ENCODE peak calls at places on chromosomes 4 and X, in eight cellular contexts. One of them, this sample, is unnamed.

GRCh38 chrX:120549483-120550452 is 11.0 kb downstream of the CUL4B start:
- DNase-seq in hepatocyte: peak
- DNase-seq in astrocyte of the spinal cord: peak
- DNase-seq in H9: no peak
- DNase-seq in tibial artery: peak
- DNase-seq in sigmoid colon: no peak
- DNase-seq in endothelial cell: no peak
- DNase-seq in AG09319: peak
- DNase-seq in this sample: peak

GRCh38 chr4:36236159-36236558 is 8.2 kb downstream of the ARAP2 start:
- DNase-seq in hepatocyte: no peak
- DNase-seq in endothelial cell: no peak
- DNase-seq in AG09319: no peak
- DNase-seq in tibial artery: no peak
- DNase-seq in H9: no peak
- DNase-seq in astrocyte of the spinal cord: no peak
- DNase-seq in sigmoid colon: no peak
- DNase-seq in this sample: no peak

GRCh38 chr4:142428715-142429114 is 417.4 kb downstream of the INPP4B start:
- DNase-seq in endothelial cell: no peak
- DNase-seq in hepatocyte: no peak
- DNase-seq in sigmoid colon: no peak
- DNase-seq in H9: no peak
- DNase-seq in astrocyte of the spinal cord: no peak
- DNase-seq in AG09319: no peak
- DNase-seq in tibial artery: no peak
- DNase-seq in this sample: no peak

GRCh38 chr4:152697284-152698011 is 17.7 kb upstream of the TMEM154 start:
- DNase-seq in H9: no peak
- DNase-seq in astrocyte of the spinal cord: no peak
- DNase-seq in hepatocyte: peak
- DNase-seq in sigmoid colon: no peak
- DNase-seq in AG09319: no peak
- DNase-seq in tibial artery: no peak
- DNase-seq in endothelial cell: no peak
- DNase-seq in this sample: peak

GRCh38 chrX:63747331-63747730 is 37.7 kb downstream of the ARHGEF9 start:
- DNase-seq in sigmoid colon: no peak
- DNase-seq in hepatocyte: no peak
- DNase-seq in H9: no peak
- DNase-seq in endothelial cell: no peak
- DNase-seq in tibial artery: no peak
- DNase-seq in AG09319: no peak
- DNase-seq in astrocyte of the spinal cord: peak
- DNase-seq in this sample: peak

GRCh38 chr4:4651811-4652609 is 110.2 kb upstream of the STX18 start:
- DNase-seq in H9: peak
- DNase-seq in hepatocyte: no peak
- DNase-seq in sigmoid colon: no peak
- DNase-seq in endothelial cell: no peak
- DNase-seq in AG09319: no peak
- DNase-seq in tibial artery: no peak
- DNase-seq in astrocyte of the spinal cord: peak
- DNase-seq in this sample: no peak

GRCh38 chrX:141405486-141405877 is 163.2 kb upstream of the SPANXC start:
- DNase-seq in endothelial cell: no peak
- DNase-seq in tibial artery: no peak
- DNase-seq in hepatocyte: no peak
- DNase-seq in AG09319: no peak
- DNase-seq in astrocyte of the spinal cord: peak
- DNase-seq in sigmoid colon: no peak
- DNase-seq in H9: no peak
- DNase-seq in this sample: peak

GRCh38 chrX:45134303-45134702 is 66.4 kb downstream of the DIPK2B start:
- DNase-seq in tibial artery: no peak
- DNase-seq in sigmoid colon: no peak
- DNase-seq in AG09319: no peak
- DNase-seq in endothelial cell: no peak
- DNase-seq in H9: no peak
- DNase-seq in hepatocyte: no peak
- DNase-seq in astrocyte of the spinal cord: no peak
- DNase-seq in this sample: no peak

GRCh38 chr4:18479825-18480224 is 458.3 kb upstream of the LCORL start:
- DNase-seq in tibial artery: no peak
- DNase-seq in AG09319: no peak
- DNase-seq in hepatocyte: no peak
- DNase-seq in endothelial cell: no peak
- DNase-seq in sigmoid colon: no peak
- DNase-seq in astrocyte of the spinal cord: no peak
- DNase-seq in H9: no peak
- DNase-seq in this sample: no peak

GRCh38 chr4:153471691-153472080 is 5.5 kb downstream of the TMEM131L start:
- DNase-seq in AG09319: no peak
- DNase-seq in tibial artery: no peak
- DNase-seq in astrocyte of the spinal cord: no peak
- DNase-seq in sigmoid colon: no peak
- DNase-seq in H9: no peak
- DNase-seq in hepatocyte: no peak
- DNase-seq in endothelial cell: no peak
- DNase-seq in this sample: peak

GRCh38 chr4:71113294-71113693 is 119.8 kb downstream of the DCK start:
- DNase-seq in hepatocyte: peak
- DNase-seq in AG09319: no peak
- DNase-seq in H9: no peak
- DNase-seq in tibial artery: no peak
- DNase-seq in sigmoid colon: no peak
- DNase-seq in endothelial cell: no peak
- DNase-seq in astrocyte of the spinal cord: no peak
- DNase-seq in this sample: peak

GRCh38 chr4:4524364-4524763 is 17.5 kb downstream of the STX18 start:
- DNase-seq in sigmoid colon: no peak
- DNase-seq in hepatocyte: no peak
- DNase-seq in tibial artery: no peak
- DNase-seq in endothelial cell: peak
- DNase-seq in H9: peak
- DNase-seq in astrocyte of the spinal cord: no peak
- DNase-seq in AG09319: no peak
- DNase-seq in this sample: no peak

GRCh38 chrX:103730746-103731508 is 20.2 kb downstream of the TMEM31 start:
- DNase-seq in hepatocyte: no peak
- DNase-seq in H9: no peak
- DNase-seq in tibial artery: no peak
- DNase-seq in astrocyte of the spinal cord: peak
- DNase-seq in endothelial cell: no peak
- DNase-seq in sigmoid colon: no peak
- DNase-seq in AG09319: no peak
- DNase-seq in this sample: peak

GRCh38 chr4:73723029-73723428 is 17.3 kb upstream of the CXCL8 start:
- DNase-seq in AG09319: no peak
- DNase-seq in hepatocyte: no peak
- DNase-seq in endothelial cell: no peak
- DNase-seq in H9: no peak
- DNase-seq in tibial artery: no peak
- DNase-seq in sigmoid colon: no peak
- DNase-seq in astrocyte of the spinal cord: no peak
- DNase-seq in this sample: peak

GRCh38 chr4:76883147-76883546 is 14.8 kb downstream of the SOWAHB start:
- DNase-seq in endothelial cell: no peak
- DNase-seq in sigmoid colon: no peak
- DNase-seq in astrocyte of the spinal cord: peak
- DNase-seq in AG09319: no peak
- DNase-seq in H9: no peak
- DNase-seq in hepatocyte: no peak
- DNase-seq in tibial artery: no peak
- DNase-seq in this sample: no peak

GRCh38 chr4:80268081-80268823 is 1.8 kb downstream of the FGF5 start:
- DNase-seq in hepatocyte: peak
- DNase-seq in H9: peak
- DNase-seq in endothelial cell: no peak
- DNase-seq in tibial artery: no peak
- DNase-seq in astrocyte of the spinal cord: peak
- DNase-seq in AG09319: no peak
- DNase-seq in sigmoid colon: no peak
- DNase-seq in this sample: no peak

GRCh38 chr4:98283219-98284199 is 22.3 kb downstream of the RAP1GDS1 start:
- DNase-seq in H9: no peak
- DNase-seq in sigmoid colon: no peak
- DNase-seq in AG09319: no peak
- DNase-seq in endothelial cell: no peak
- DNase-seq in tibial artery: no peak
- DNase-seq in hepatocyte: no peak
- DNase-seq in astrocyte of the spinal cord: peak
- DNase-seq in this sample: no peak

DNA sequence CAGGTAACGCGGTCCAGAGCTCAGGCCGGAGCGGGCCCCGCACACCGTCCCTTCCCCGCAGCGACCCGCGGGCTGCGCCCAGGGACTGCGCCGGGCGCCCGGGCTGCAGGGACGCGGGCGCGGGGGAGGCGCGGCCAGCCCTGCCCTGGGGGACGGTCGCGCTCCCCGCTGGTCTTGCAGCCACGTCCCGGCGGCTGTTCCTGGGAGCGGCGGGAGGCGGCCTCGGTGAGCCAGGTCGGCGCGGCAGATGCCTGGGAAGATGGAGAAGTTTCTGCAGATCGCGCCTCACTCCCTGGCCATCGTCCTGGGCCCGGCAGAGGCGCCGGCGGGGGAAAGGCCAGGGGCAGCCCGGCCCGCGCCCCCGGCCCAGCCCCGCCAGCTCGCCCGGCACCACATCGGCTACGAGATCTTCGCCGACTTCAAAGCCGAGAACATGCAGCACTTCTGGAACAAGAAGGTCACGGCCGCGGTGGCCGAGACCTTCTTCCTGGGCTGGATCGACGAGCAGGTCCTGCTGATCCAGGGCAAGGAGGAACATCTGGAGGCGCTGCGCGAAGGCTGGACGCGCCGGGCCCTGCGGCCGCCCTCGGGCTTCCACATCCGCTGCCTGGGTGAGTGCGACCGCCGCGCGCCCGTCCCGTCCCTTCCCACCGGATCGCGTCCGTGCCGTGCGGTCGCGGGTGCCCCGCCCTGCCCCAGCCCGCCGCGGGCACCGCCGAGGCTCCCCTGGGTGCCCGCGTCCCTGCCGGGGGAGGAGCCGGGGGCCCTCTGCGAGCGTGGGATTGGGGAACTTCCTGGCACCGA is 107.5 kb upstream of the STOX2 start:
- DNase-seq in sigmoid colon: no peak
- DNase-seq in hepatocyte: peak
- DNase-seq in H9: peak
- DNase-seq in endothelial cell: peak
- DNase-seq in tibial artery: no peak
- DNase-seq in AG09319: no peak
- DNase-seq in astrocyte of the spinal cord: peak
- DNase-seq in this sample: peak
- TF ChIP-seq CTCF in sigmoid colon: no peak
- TF ChIP-seq CTCF in hepatocyte: no peak
- TF ChIP-seq CTCF in H9: no peak
- TF ChIP-seq CTCF in endothelial cell: no peak
- TF ChIP-seq CTCF in tibial artery: no peak
- TF ChIP-seq CTCF in AG09319: no peak
- TF ChIP-seq CTCF in astrocyte of the spinal cord: no peak
- TF ChIP-seq CTCF in this sample: no peak

GRCh38 chr4:185217390-185217985 is 8.1 kb downstream of the SNX25 start:
- DNase-seq in astrocyte of the spinal cord: no peak
- DNase-seq in H9: no peak
- DNase-seq in sigmoid colon: no peak
- DNase-seq in tibial artery: no peak
- DNase-seq in AG09319: no peak
- DNase-seq in hepatocyte: no peak
- DNase-seq in endothelial cell: no peak
- DNase-seq in this sample: no peak

GRCh38 chr4:185221491-185221890 is 12.1 kb downstream of the SNX25 start:
- DNase-seq in endothelial cell: no peak
- DNase-seq in hepatocyte: no peak
- DNase-seq in H9: no peak
- DNase-seq in AG09319: no peak
- DNase-seq in tibial artery: no peak
- DNase-seq in sigmoid colon: no peak
- DNase-seq in astrocyte of the spinal cord: no peak
- DNase-seq in this sample: no peak

GRCh38 chr4:185219551-185220344 is 10.3 kb downstream of the SNX25 start:
- DNase-seq in astrocyte of the spinal cord: peak
- DNase-seq in hepatocyte: peak
- DNase-seq in AG09319: no peak
- DNase-seq in tibial artery: no peak
- DNase-seq in endothelial cell: no peak
- DNase-seq in sigmoid colon: peak
- DNase-seq in H9: no peak
- DNase-seq in this sample: peak

GRCh38 chr4:185215261-185215660 is 5.9 kb downstream of the SNX25 start:
- DNase-seq in AG09319: no peak
- DNase-seq in sigmoid colon: no peak
- DNase-seq in endothelial cell: no peak
- DNase-seq in hepatocyte: no peak
- DNase-seq in astrocyte of the spinal cord: no peak
- DNase-seq in tibial artery: no peak
- DNase-seq in H9: no peak
- DNase-seq in this sample: no peak

GRCh38 chr4:185218312-185218711 is 8.9 kb downstream of the SNX25 start:
- DNase-seq in endothelial cell: no peak
- DNase-seq in hepatocyte: no peak
- DNase-seq in astrocyte of the spinal cord: no peak
- DNase-seq in H9: no peak
- DNase-seq in tibial artery: no peak
- DNase-seq in sigmoid colon: no peak
- DNase-seq in AG09319: no peak
- DNase-seq in this sample: no peak
- TF ChIP-seq CTCF in endothelial cell: no peak
- TF ChIP-seq CTCF in hepatocyte: no peak
- TF ChIP-seq CTCF in astrocyte of the spinal cord: no peak
- TF ChIP-seq CTCF in H9: no peak
- TF ChIP-seq CTCF in tibial artery: no peak
- TF ChIP-seq CTCF in sigmoid colon: no peak
- TF ChIP-seq CTCF in AG09319: no peak
- TF ChIP-seq CTCF in this sample: no peak

GRCh38 chr4:164937576-164938270 is 39.7 kb downstream of the TRIM61 start:
- DNase-seq in hepatocyte: peak
- DNase-seq in tibial artery: no peak
- DNase-seq in astrocyte of the spinal cord: no peak
- DNase-seq in AG09319: no peak
- DNase-seq in sigmoid colon: no peak
- DNase-seq in H9: peak
- DNase-seq in endothelial cell: no peak
- DNase-seq in this sample: peak
- TF ChIP-seq CTCF in hepatocyte: peak
- TF ChIP-seq CTCF in tibial artery: no peak
- TF ChIP-seq CTCF in astrocyte of the spinal cord: no peak
- TF ChIP-seq CTCF in AG09319: no peak
- TF ChIP-seq CTCF in sigmoid colon: no peak
- TF ChIP-seq CTCF in H9: peak
- TF ChIP-seq CTCF in endothelial cell: no peak
- TF ChIP-seq CTCF in this sample: peak

DNA sequence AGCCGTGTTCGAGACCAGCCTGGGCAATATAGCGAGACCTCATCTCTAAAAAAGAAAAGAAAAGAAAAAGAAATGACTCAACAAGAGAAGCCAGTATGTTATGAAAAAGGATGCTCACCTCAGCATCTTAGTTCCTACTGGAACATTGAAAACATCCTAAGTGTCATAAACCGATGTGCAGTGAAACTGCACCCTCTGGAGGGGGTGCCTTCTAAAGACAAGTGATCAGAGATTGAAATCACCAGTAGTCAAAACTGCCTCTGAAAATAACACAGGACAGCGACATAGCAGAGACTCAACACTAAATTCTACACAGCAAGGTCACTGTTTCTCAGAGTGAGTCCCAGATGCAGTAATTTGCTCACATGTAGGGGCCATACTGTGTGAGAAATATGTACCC is 28.0 kb upstream of the ATP6AP2 start:
- DNase-seq in endothelial cell: no peak
- DNase-seq in AG09319: no peak
- DNase-seq in hepatocyte: no peak
- DNase-seq in sigmoid colon: no peak
- DNase-seq in H9: no peak
- DNase-seq in tibial artery: no peak
- DNase-seq in astrocyte of the spinal cord: peak
- DNase-seq in this sample: peak
- TF ChIP-seq CTCF in endothelial cell: no peak
- TF ChIP-seq CTCF in AG09319: peak
- TF ChIP-seq CTCF in hepatocyte: peak
- TF ChIP-seq CTCF in sigmoid colon: no peak
- TF ChIP-seq CTCF in H9: no peak
- TF ChIP-seq CTCF in tibial artery: no peak
- TF ChIP-seq CTCF in astrocyte of the spinal cord: peak
- TF ChIP-seq CTCF in this sample: peak